ENCODE peak calls at places on chromosomes 2 and 18, in nine cellular contexts. One of them, this sample, is unnamed.

GRCh38 chr18:48997681-48997984 is 46.9 kb upstream of the SMAD7 start:
- DNase-seq in sigmoid colon: no peak
- DNase-seq in stomach: no peak
- DNase-seq in Panc1: no peak
- DNase-seq in SK-N-SH: no peak
- DNase-seq in H1: no peak
- DNase-seq in spleen: no peak
- DNase-seq in prostate gland: no peak
- DNase-seq in GM23338: peak; percentile 56
- DNase-seq in this sample: no peak

GRCh38 chr2:47313141-47313691 is 89.7 kb upstream of the MSH2 start:
- DNase-seq in sigmoid colon: no peak
- DNase-seq in stomach: peak; percentile 39
- DNase-seq in Panc1: no peak
- DNase-seq in SK-N-SH: no peak
- DNase-seq in H1: no peak
- DNase-seq in spleen: peak; percentile 43
- DNase-seq in prostate gland: no peak
- DNase-seq in GM23338: peak; percentile 48
- DNase-seq in this sample: peak; percentile 59

GRCh38 chr18:28984731-28985130 is 807.8 kb upstream of the CDH2 start:
- DNase-seq in sigmoid colon: no peak
- DNase-seq in stomach: no peak
- DNase-seq in Panc1: no peak
- DNase-seq in SK-N-SH: no peak
- DNase-seq in H1: no peak
- DNase-seq in spleen: no peak
- DNase-seq in prostate gland: no peak
- DNase-seq in GM23338: no peak
- DNase-seq in this sample: no peak

GRCh38 chr2:209391776-209392401 is 32.0 kb upstream of the MAP2 start:
- DNase-seq in sigmoid colon: no peak
- DNase-seq in stomach: no peak
- DNase-seq in Panc1: no peak
- DNase-seq in SK-N-SH: no peak
- DNase-seq in H1: no peak
- DNase-seq in spleen: no peak
- DNase-seq in prostate gland: no peak
- DNase-seq in GM23338: peak; percentile 14
- DNase-seq in this sample: no peak

GRCh38 chr2:241031436-241032165 is 33.2 kb downstream of the SNED1 start:
- DNase-seq in sigmoid colon: peak; percentile 30
- DNase-seq in stomach: no peak
- DNase-seq in Panc1: no peak
- DNase-seq in SK-N-SH: no peak
- DNase-seq in H1: no peak
- DNase-seq in spleen: no peak
- DNase-seq in prostate gland: no peak
- DNase-seq in GM23338: no peak
- DNase-seq in this sample: no peak

GRCh38 chr2:160306985-160307384 is 106.9 kb upstream of the ITGB6 start:
- DNase-seq in sigmoid colon: peak; percentile 80
- DNase-seq in stomach: no peak
- DNase-seq in Panc1: no peak
- DNase-seq in SK-N-SH: no peak
- DNase-seq in H1: no peak
- DNase-seq in spleen: no peak
- DNase-seq in prostate gland: no peak
- DNase-seq in GM23338: no peak
- DNase-seq in this sample: no peak

GRCh38 chr2:203790134-203790533 is 77.4 kb upstream of the CTLA4 start:
- DNase-seq in sigmoid colon: no peak
- DNase-seq in stomach: no peak
- DNase-seq in Panc1: no peak
- DNase-seq in SK-N-SH: no peak
- DNase-seq in H1: no peak
- DNase-seq in spleen: no peak
- DNase-seq in prostate gland: no peak
- DNase-seq in GM23338: no peak
- DNase-seq in this sample: no peak

GRCh38 chr18:78934003-78934402 is 45.6 kb upstream of the SALL3 start:
- DNase-seq in sigmoid colon: no peak
- DNase-seq in stomach: no peak
- DNase-seq in Panc1: no peak
- DNase-seq in SK-N-SH: no peak
- DNase-seq in H1: no peak
- DNase-seq in spleen: peak; percentile 50
- DNase-seq in prostate gland: no peak
- DNase-seq in GM23338: no peak
- DNase-seq in this sample: no peak

GRCh38 chr2:85741811-85742507 is 11.8 kb upstream of the ATOH8 start:
- DNase-seq in sigmoid colon: peak; percentile 90
- DNase-seq in stomach: peak; percentile 73
- DNase-seq in Panc1: no peak
- DNase-seq in SK-N-SH: peak; percentile 77
- DNase-seq in H1: no peak
- DNase-seq in spleen: no peak
- DNase-seq in prostate gland: peak; percentile 83
- DNase-seq in GM23338: no peak
- DNase-seq in this sample: peak; percentile 84

GRCh38 chr2:199111461-199111860 is 346.3 kb downstream of the SATB2 start:
- DNase-seq in sigmoid colon: no peak
- DNase-seq in stomach: no peak
- DNase-seq in Panc1: no peak
- DNase-seq in SK-N-SH: no peak
- DNase-seq in H1: no peak
- DNase-seq in spleen: no peak
- DNase-seq in prostate gland: no peak
- DNase-seq in GM23338: no peak
- DNase-seq in this sample: no peak

GRCh38 chr2:137173514-137173913 is 408.2 kb downstream of the THSD7B start:
- DNase-seq in sigmoid colon: no peak
- DNase-seq in stomach: no peak
- DNase-seq in Panc1: no peak
- DNase-seq in SK-N-SH: no peak
- DNase-seq in H1: no peak
- DNase-seq in spleen: no peak
- DNase-seq in prostate gland: no peak
- DNase-seq in GM23338: peak; percentile 60
- DNase-seq in this sample: no peak

GRCh38 chr2:29293830-29294438 is 178.7 kb downstream of the CLIP4 start:
- DNase-seq in sigmoid colon: no peak
- DNase-seq in stomach: no peak
- DNase-seq in Panc1: no peak
- DNase-seq in SK-N-SH: no peak
- DNase-seq in H1: peak; percentile 86
- DNase-seq in spleen: no peak
- DNase-seq in prostate gland: peak; percentile 6
- DNase-seq in GM23338: peak; percentile 91
- DNase-seq in this sample: no peak

GRCh38 chr2:12730265-12730664 is 13.5 kb downstream of the TRIB2 start:
- DNase-seq in sigmoid colon: no peak
- DNase-seq in stomach: no peak
- DNase-seq in Panc1: no peak
- DNase-seq in SK-N-SH: no peak
- DNase-seq in H1: no peak
- DNase-seq in spleen: no peak
- DNase-seq in prostate gland: no peak
- DNase-seq in GM23338: no peak
- DNase-seq in this sample: no peak

GRCh38 chr2:96098900-96099590 is 17.3 kb downstream of the ADRA2B start:
- DNase-seq in sigmoid colon: peak; percentile 68
- DNase-seq in stomach: peak; percentile 23
- DNase-seq in Panc1: no peak
- DNase-seq in SK-N-SH: no peak
- DNase-seq in H1: peak; percentile 43
- DNase-seq in spleen: peak; percentile 68
- DNase-seq in prostate gland: no peak
- DNase-seq in GM23338: no peak
- DNase-seq in this sample: no peak

GRCh38 chr2:128375454-128375853 is 56.8 kb upstream of the HS6ST1 start:
- DNase-seq in sigmoid colon: no peak
- DNase-seq in stomach: peak; percentile 25
- DNase-seq in Panc1: no peak
- DNase-seq in SK-N-SH: peak; percentile 67
- DNase-seq in H1: no peak
- DNase-seq in spleen: peak; percentile 73
- DNase-seq in prostate gland: peak; percentile 82
- DNase-seq in GM23338: no peak
- DNase-seq in this sample: peak; percentile 79

DNA sequence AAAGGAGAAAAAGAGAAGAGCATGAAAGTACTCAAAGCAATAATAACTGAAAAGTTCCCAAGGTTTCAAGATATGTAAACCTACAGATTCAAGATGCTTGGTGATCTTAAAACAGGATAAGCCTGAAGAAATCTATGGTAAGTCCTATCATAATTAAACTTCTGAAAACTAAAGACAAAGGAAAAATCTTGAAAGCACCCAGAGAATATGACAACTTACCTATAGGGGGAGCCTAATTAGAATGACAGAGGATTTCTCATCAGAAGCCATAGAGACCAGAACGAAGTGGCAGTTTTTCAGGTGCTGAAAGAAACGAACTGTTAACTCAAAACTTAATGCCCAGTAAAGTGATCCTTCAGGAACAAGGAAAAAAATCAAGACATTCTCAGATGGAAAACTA is 59.7 kb downstream of the XDH start:
- DNase-seq in sigmoid colon: no peak
- DNase-seq in stomach: no peak
- DNase-seq in Panc1: no peak
- DNase-seq in SK-N-SH: no peak
- DNase-seq in H1: no peak
- DNase-seq in spleen: no peak
- DNase-seq in prostate gland: no peak
- DNase-seq in GM23338: peak; percentile 59
- DNase-seq in this sample: no peak
- TF ChIP-seq CTCF in sigmoid colon: no peak
- TF ChIP-seq CTCF in stomach: no peak
- TF ChIP-seq CTCF in Panc1: peak; percentile 39
- TF ChIP-seq CTCF in SK-N-SH: peak; percentile 55
- TF ChIP-seq CTCF in H1: peak; percentile 23
- TF ChIP-seq CTCF in spleen: no peak
- TF ChIP-seq CTCF in prostate gland: no peak
- TF ChIP-seq CTCF in GM23338: peak; percentile 42
- TF ChIP-seq CTCF in this sample: no peak

DNA sequence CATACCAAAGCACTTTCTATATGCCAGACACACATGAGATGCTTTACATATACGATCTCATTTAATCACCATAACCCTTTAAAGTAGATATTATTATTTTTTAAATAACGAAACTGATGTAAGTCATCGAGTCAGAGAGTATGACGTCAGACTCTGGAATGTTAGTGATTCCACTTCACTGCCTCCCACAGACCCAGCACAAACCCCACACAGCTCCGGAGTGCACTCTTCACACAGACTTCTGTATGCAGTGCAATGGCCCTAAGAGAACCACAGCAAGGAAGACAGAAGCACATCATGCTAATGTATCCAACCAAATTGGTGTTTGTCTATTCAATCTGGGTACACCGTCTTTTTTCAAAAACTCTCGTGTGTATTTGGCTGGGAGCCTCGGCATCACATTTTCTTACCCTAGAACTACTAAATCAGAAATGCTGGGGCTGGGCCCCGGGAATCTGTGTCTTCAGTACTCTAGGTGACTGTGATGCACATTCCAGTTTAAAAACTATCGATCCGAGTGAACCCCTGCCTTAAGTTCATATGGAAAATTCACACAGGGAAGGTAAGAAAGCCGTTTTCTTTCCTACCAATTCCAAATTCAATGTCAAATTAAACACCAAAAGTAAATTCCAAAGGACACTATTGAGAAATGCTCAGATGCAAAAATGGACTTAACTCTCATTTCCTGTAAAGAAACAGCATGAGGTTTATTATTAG is 117.7 kb upstream of the ACVR1C start:
- DNase-seq in sigmoid colon: no peak
- DNase-seq in stomach: no peak
- DNase-seq in Panc1: no peak
- DNase-seq in SK-N-SH: no peak
- DNase-seq in H1: no peak
- DNase-seq in spleen: no peak
- DNase-seq in prostate gland: no peak
- DNase-seq in GM23338: peak; percentile 16
- DNase-seq in this sample: no peak
- H3K36me3 ChIP-seq in sigmoid colon: no peaks in the 10 kb centered on the region
- H3K36me3 ChIP-seq in stomach: peaks cover 46% of the 10 kb centered on the region
- H3K36me3 ChIP-seq in Panc1: no peaks in the 10 kb centered on the region
- H3K36me3 ChIP-seq in SK-N-SH: peaks cover 17% of the 10 kb centered on the region
- H3K36me3 ChIP-seq in H1: no peaks in the 10 kb centered on the region
- H3K36me3 ChIP-seq in spleen: no peaks in the 10 kb centered on the region
- H3K36me3 ChIP-seq in prostate gland: no peaks in the 10 kb centered on the region
- H3K36me3 ChIP-seq in GM23338: no peaks in the 10 kb centered on the region
- H3K36me3 ChIP-seq in this sample: no peaks in the 10 kb centered on the region

GRCh38 chr2:105369009-105369408 is 29.8 kb downstream of the FHL2 start:
- DNase-seq in sigmoid colon: no peak
- DNase-seq in stomach: no peak
- DNase-seq in Panc1: no peak
- DNase-seq in SK-N-SH: no peak
- DNase-seq in H1: no peak
- DNase-seq in spleen: no peak
- DNase-seq in prostate gland: no peak
- DNase-seq in GM23338: no peak
- DNase-seq in this sample: no peak
- TF ChIP-seq POLR2AphosphoS5 in sigmoid colon: no peak
- TF ChIP-seq POLR2AphosphoS5 in stomach: no peak
- TF ChIP-seq POLR2AphosphoS5 in Panc1: no peak
- TF ChIP-seq POLR2AphosphoS5 in SK-N-SH: no peak
- TF ChIP-seq POLR2AphosphoS5 in H1: no peak
- TF ChIP-seq POLR2AphosphoS5 in spleen: no peak
- TF ChIP-seq POLR2AphosphoS5 in prostate gland: no peak
- TF ChIP-seq POLR2AphosphoS5 in GM23338: no peak
- TF ChIP-seq POLR2AphosphoS5 in this sample: no peak

DNA sequence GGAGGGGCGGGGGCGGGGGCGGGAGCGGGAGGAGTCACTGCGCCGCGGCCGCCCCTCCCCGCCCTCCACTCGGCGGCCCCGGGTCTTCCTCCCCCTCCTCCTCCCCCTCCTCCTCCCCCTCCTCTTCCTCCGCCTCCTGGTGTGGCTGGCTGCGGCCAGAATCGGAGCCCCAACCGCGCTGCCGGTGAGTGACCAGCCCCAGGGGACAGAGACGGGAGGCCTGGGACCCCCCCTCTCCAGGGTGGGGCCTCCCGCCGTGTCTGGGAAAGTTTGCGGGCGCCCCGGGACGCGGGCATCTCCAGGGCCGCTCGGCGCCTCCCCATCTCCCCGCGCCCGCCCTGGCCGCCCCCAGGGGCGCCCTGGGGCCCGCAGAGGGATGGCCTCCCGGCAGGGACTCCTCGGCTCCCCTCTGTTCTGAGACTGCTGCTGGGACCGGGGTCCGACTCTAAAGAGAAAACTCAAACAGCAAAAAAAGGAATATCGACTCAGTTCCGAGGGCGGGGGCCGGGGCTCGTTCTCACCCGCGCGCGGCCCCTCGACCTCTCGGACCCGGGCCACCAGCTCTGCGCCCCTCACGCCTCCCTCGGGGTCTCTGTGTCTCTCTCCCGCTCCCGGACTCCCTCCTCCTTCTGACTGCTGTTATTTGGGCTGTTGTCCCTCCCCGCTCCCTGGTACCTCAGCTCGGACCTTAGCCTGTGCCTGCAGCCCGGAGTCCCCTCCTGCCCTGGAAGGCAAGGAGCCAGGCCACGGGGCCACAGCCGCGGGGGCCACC is at the start of gene STON1:
- DNase-seq in sigmoid colon: peak; percentile 88
- DNase-seq in stomach: peak; percentile 30
- DNase-seq in Panc1: no peak
- DNase-seq in SK-N-SH: peak; percentile 79
- DNase-seq in H1: peak; percentile 65
- DNase-seq in spleen: peak; percentile 84
- DNase-seq in prostate gland: peak; percentile 71
- DNase-seq in GM23338: peak; percentile 60
- DNase-seq in this sample: peak; percentile 59
- TF ChIP-seq CTCF in sigmoid colon: peak; percentile 24
- TF ChIP-seq CTCF in stomach: no peak
- TF ChIP-seq CTCF in Panc1: no peak
- TF ChIP-seq CTCF in SK-N-SH: peak; percentile 28
- TF ChIP-seq CTCF in H1: no peak
- TF ChIP-seq CTCF in spleen: peak; percentile 14
- TF ChIP-seq CTCF in prostate gland: no peak
- TF ChIP-seq CTCF in GM23338: no peak
- TF ChIP-seq CTCF in this sample: no peak

This sample was measured in upper lobe of left lung.